ENCODE peak calls at places on chromosomes 6 and 20, in four cellular contexts. Z is retinal pigment epithelial cell, C is GM23248, P is IMR-90. O is an unnamed sample.

GRCh38 chr6:53059648-53060589 is 5.3 kb upstream of the FBXO9 start:
- DNase-seq in Z (no peak), C (peak), P (no peak), O (no peak)

GRCh38 chr6:4935981-4936680 is 67.7 kb downstream of the RPP40 start:
- DNase-seq in Z (no peak), C (no peak), P (no peak), O (no peak)

GRCh38 chr6:156827382-156827781 is 50.2 kb downstream of the ARID1B start:
- DNase-seq in Z (no peak), C (peak), P (no peak), O (no peak)

GRCh38 chr20:37293301-37293943 is 4.0 kb downstream of the MANBAL start:
- DNase-seq in Z (no peak), C (no peak), P (no peak), O (no peak)

GRCh38 chr6:35485402-35485877 is 11.4 kb downstream of the TEAD3 start:
- DNase-seq in Z (no peak), C (peak), P (no peak), O (peak)

GRCh38 chr6:75349262-75349984 is 64.8 kb upstream of the TMEM30A start:
- DNase-seq in Z (no peak), C (peak), P (peak), O (no peak)

GRCh38 chr6:27296106-27296783 is 15.8 kb downstream of the POM121L2 start:
- DNase-seq in Z (peak), C (peak), P (peak), O (peak)

GRCh38 chr20:43188234-43188653 is 1.5 kb downstream of the PTPRT start:
- DNase-seq in Z (no peak), C (no peak), P (no peak), O (no peak)

GRCh38 chr6:146472918-146473317 is 70.7 kb upstream of the RAB32 start:
- DNase-seq in Z (no peak), C (no peak), P (no peak), O (no peak)

O was measured in LHCN-M2.